ENCODE peak calls at places on chromosomes 1 and 21, in ten cellular contexts. U is AG09309; I is esophagus squamous epithelium; E is GM23338; M is thyroid gland; J is lower lobe of right lung; Z is CD8-positive, alpha-beta T cell; D is AG04450; X is endodermal cell; A is esophagus muscularis mucosa. Y is an unnamed sample.

GRCh38 chr1:225534135-225534534 is 106.3 kb upstream of the LBR start:
- DNase-seq in U (no peak), I (no peak), E (no peak), M (no peak), J (no peak), Z (no peak), D (no peak), X (no peak), A (no peak), Y (no peak)

GRCh38 chr1:38464071-38464661 is 395.4 kb downstream of the RRAGC start:
- DNase-seq in U (no peak), I (no peak), E (no peak), M (no peak), J (no peak), Z (no peak), D (no peak), X (no peak), A (peak), Y (no peak)

GRCh38 chr1:35449334-35450008 is 107.7 kb downstream of the KIAA0319L start:
- DNase-seq in U (peak), I (no peak), E (no peak), M (no peak), J (no peak), Z (no peak), D (peak), X (no peak), A (no peak), Y (no peak)

GRCh38 chr1:13899856-13900255 is 199.9 kb downstream of the PRDM2 start:
- DNase-seq in U (peak), I (no peak), E (no peak), M (no peak), J (no peak), Z (no peak), D (no peak), X (no peak), A (no peak), Y (no peak)

GRCh38 chr1:243434594-243434993 is 178.8 kb downstream of the SDCCAG8 start:
- DNase-seq in U (no peak), I (no peak), E (no peak), M (no peak), J (no peak), Z (no peak), D (no peak), X (no peak), A (no peak), Y (no peak)

GRCh38 chr1:199243423-199244061 is 604.7 kb downstream of the PTPRC start:
- DNase-seq in U (no peak), I (no peak), E (peak), M (no peak), J (peak), Z (peak), D (no peak), X (peak), A (no peak), Y (peak)

GRCh38 chr21:36126166-36126565 is 8.7 kb upstream of the CBR3 start:
- DNase-seq in U (no peak), I (no peak), E (no peak), M (no peak), J (no peak), Z (no peak), D (no peak), X (peak), A (no peak), Y (no peak)

GRCh38 chr1:115219937-115220336 is 118.1 kb downstream of the NGF start:
- DNase-seq in U (no peak), I (no peak), E (no peak), M (no peak), J (no peak), Z (no peak), D (no peak), X (no peak), A (no peak), Y (peak)

GRCh38 chr1:230047114-230047865 is 19.7 kb upstream of the GALNT2 start:
- DNase-seq in U (no peak), I (no peak), E (peak), M (no peak), J (no peak), Z (no peak), D (no peak), X (peak), A (peak), Y (peak)

GRCh38 chr21:36734367-36735200 is 35.7 kb downstream of the SIM2 start:
- DNase-seq in U (no peak), I (no peak), E (no peak), M (no peak), J (no peak), Z (no peak), D (no peak), X (peak), A (no peak), Y (no peak)

GRCh38 chr1:172380441-172381244 is 39.8 kb upstream of the C1orf105 start:
- DNase-seq in U (no peak), I (no peak), E (no peak), M (no peak), J (no peak), Z (no peak), D (no peak), X (no peak), A (no peak), Y (no peak)

GRCh38 chr1:106456832-106457231 is 599.6 kb upstream of the PRMT6 start:
- DNase-seq in U (no peak), I (no peak), E (no peak), M (no peak), J (no peak), Z (no peak), D (no peak), X (no peak), A (no peak), Y (no peak)

GRCh38 chr21:36156815-36157670 is at the start of gene DOP1B:
- DNase-seq in U (no peak), I (no peak), E (peak), M (no peak), J (no peak), Z (no peak), D (no peak), X (no peak), A (no peak), Y (peak)

GRCh38 chr1:87794788-87795614 is 466.3 kb downstream of the LMO4 start:
- DNase-seq in U (no peak), I (no peak), E (no peak), M (no peak), J (no peak), Z (no peak), D (peak), X (no peak), A (no peak), Y (no peak)

GRCh38 chr1:180580237-180580636 is 21.5 kb downstream of the OVAAL start:
- DNase-seq in U (no peak), I (no peak), E (no peak), M (peak), J (no peak), Z (no peak), D (no peak), X (no peak), A (no peak), Y (no peak)

GRCh38 chr1:61120998-61121397 is 38.6 kb downstream of the NFIA start:
- DNase-seq in U (no peak), I (no peak), E (no peak), M (peak), J (no peak), Z (no peak), D (no peak), X (no peak), A (no peak), Y (no peak)

GRCh38 chr1:228996286-228996685 is 261.0 kb downstream of the RHOU start:
- DNase-seq in U (no peak), I (no peak), E (no peak), M (no peak), J (no peak), Z (no peak), D (no peak), X (no peak), A (no peak), Y (no peak)

GRCh38 chr1:109732390-109732763 is 8.5 kb downstream of the GSTM3 start:
- DNase-seq in U (no peak), I (no peak), E (no peak), M (no peak), J (no peak), Z (no peak), D (no peak), X (no peak), A (no peak), Y (no peak)
- H3K4me3 ChIP-seq in U (no peak), I (no peak), E (no peak), M (no peak), J (no peak), Z (no peak), D (no peak), X (no peak), A (no peak), Y (no peak)

DNA sequence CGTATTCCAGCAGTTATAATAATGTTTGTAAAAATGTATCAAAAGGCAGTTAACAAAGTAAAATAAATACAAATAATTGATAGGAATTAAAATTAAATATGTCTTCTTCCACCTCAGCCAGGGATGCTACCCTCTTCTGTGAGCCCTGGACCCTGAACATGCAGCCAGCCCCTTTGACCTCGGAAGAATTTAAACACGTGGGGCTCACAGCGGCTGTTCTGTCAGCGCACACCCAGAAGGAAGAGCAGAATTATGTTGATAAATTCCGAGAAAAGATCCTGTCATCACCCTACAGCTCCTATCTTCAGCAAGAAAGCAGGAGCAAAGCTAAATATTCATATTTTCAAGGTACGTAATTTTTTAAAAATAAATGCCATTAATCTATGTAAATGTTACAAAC is 26.5 kb downstream of the UTS2 start:
- DNase-seq in U (no peak), I (no peak), E (no peak), M (no peak), J (no peak), Z (no peak), D (no peak), X (no peak), A (no peak), Y (no peak)
- H3K4me3 ChIP-seq in U (no peak), I (no peak), E (no peak), M (no peak), J (no peak), Z (no peak), D (no peak), X (no peak), A (no peak), Y (no peak)

GRCh38 chr1:54475357-54476230 is 69.4 kb upstream of the SSBP3 start:
- DNase-seq in U (no peak), I (no peak), E (peak), M (peak), J (no peak), Z (no peak), D (no peak), X (peak), A (no peak), Y (peak)
- H3K4me3 ChIP-seq in U (no peak), I (peak), E (peak), M (no peak), J (peak), Z (peak), D (no peak), X (no peak), A (peak), Y (peak)

DNA sequence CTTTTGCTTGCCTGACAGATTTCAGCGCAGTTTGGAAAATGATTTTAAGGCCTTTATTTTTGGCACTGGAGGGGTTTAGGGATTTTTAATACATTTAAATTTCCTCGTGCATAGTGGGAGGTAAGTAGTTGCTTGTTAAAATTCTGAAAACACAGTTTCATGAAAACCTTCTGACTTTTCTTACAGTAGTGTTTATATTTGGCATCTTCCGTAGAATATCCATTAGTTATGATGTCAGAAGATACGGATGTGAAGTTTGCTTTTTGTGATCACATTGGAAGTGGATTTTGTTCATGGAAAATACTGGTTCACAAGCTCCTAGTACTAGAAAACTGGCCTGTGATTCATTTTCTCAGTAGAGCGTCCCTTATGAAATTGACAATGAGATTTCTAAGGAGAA is 1.3 kb downstream of the RABGAP1L start:
- DNase-seq in U (no peak), I (no peak), E (no peak), M (no peak), J (no peak), Z (no peak), D (no peak), X (no peak), A (no peak), Y (no peak)
- H3K4me3 ChIP-seq in U (peak), I (peak), E (peak), M (peak), J (peak), Z (peak), D (peak), X (peak), A (peak), Y (peak)

GRCh38 chr1:64505944-64506658 is 36.2 kb downstream of the CACHD1 start:
- DNase-seq in U (no peak), I (no peak), E (no peak), M (peak), J (peak), Z (peak), D (no peak), X (no peak), A (no peak), Y (no peak)
- H3K4me3 ChIP-seq in U (no peak), I (peak), E (peak), M (no peak), J (peak), Z (peak), D (peak), X (peak), A (peak), Y (peak)

GRCh38 chr1:17274186-17275170 is 25.6 kb downstream of the PADI3 start:
- DNase-seq in U (no peak), I (no peak), E (peak), M (peak), J (peak), Z (no peak), D (no peak), X (peak), A (no peak), Y (peak)
- H3K4me3 ChIP-seq in U (no peak), I (no peak), E (no peak), M (no peak), J (no peak), Z (no peak), D (no peak), X (no peak), A (no peak), Y (no peak)

GRCh38 chr1:177571076-177571475 is 398.8 kb downstream of the SEC16B start:
- DNase-seq in U (no peak), I (no peak), E (peak), M (no peak), J (no peak), Z (no peak), D (no peak), X (peak), A (no peak), Y (no peak)

GRCh38 chr1:177566495-177566894 is 395.7 kb downstream of the BRINP2 start:
- DNase-seq in U (no peak), I (no peak), E (no peak), M (no peak), J (no peak), Z (no peak), D (no peak), X (no peak), A (no peak), Y (no peak)

GRCh38 chr1:177567393-177567792 is 396.6 kb downstream of the BRINP2 start:
- DNase-seq in U (no peak), I (no peak), E (peak), M (no peak), J (no peak), Z (no peak), D (peak), X (peak), A (no peak), Y (peak)

GRCh38 chr1:177569476-177569875 is 398.7 kb downstream of the BRINP2 start:
- DNase-seq in U (no peak), I (no peak), E (no peak), M (no peak), J (no peak), Z (no peak), D (no peak), X (no peak), A (no peak), Y (no peak)

GRCh38 chr1:177568702-177569101 is 397.9 kb downstream of the BRINP2 start:
- DNase-seq in U (no peak), I (no peak), E (peak), M (no peak), J (no peak), Z (no peak), D (no peak), X (no peak), A (no peak), Y (peak)
- H3K4me3 ChIP-seq in U (no peak), I (no peak), E (no peak), M (no peak), J (no peak), Z (no peak), D (no peak), X (no peak), A (no peak), Y (no peak)

GRCh38 chr1:208527197-208527596 is 283.0 kb upstream of the PLXNA2 start:
- DNase-seq in U (no peak), I (no peak), E (no peak), M (no peak), J (no peak), Z (no peak), D (no peak), X (peak), A (no peak), Y (no peak)

GRCh38 chr1:208524920-208525319 is 280.7 kb upstream of the PLXNA2 start:
- DNase-seq in U (no peak), I (no peak), E (no peak), M (peak), J (no peak), Z (no peak), D (no peak), X (peak), A (peak), Y (no peak)

GRCh38 chr1:208525417-208525816 is 281.2 kb upstream of the PLXNA2 start:
- DNase-seq in U (no peak), I (no peak), E (no peak), M (no peak), J (no peak), Z (no peak), D (no peak), X (no peak), A (peak), Y (no peak)

GRCh38 chr1:208528577-208529240 is 284.5 kb upstream of the PLXNA2 start:
- DNase-seq in U (no peak), I (no peak), E (no peak), M (no peak), J (no peak), Z (no peak), D (no peak), X (peak), A (peak), Y (no peak)

GRCh38 chr1:208526726-208527125 is 282.5 kb upstream of the PLXNA2 start:
- DNase-seq in U (no peak), I (no peak), E (no peak), M (no peak), J (no peak), Z (no peak), D (no peak), X (peak), A (peak), Y (no peak)
- H3K4me3 ChIP-seq in U (no peak), I (no peak), E (no peak), M (no peak), J (no peak), Z (no peak), D (no peak), X (no peak), A (no peak), Y (no peak)

Y was measured in H7.